ENCODE peak calls at places on chromosomes 4 and X, in six cellular contexts. G is GM12865, Y is transverse colon, T is HCT116, J is tibial nerve, K is DND-41. H is an unnamed sample.

GRCh38 chrX:37684426-37684825 is 1.2 kb upstream of the XK start:
- DNase-seq in G (no peak), Y (no peak), T (no peak), J (no peak), K (no peak), H (no peak)

GRCh38 chrX:109475174-109475891 is 6.6 kb downstream of the GUCY2F start:
- DNase-seq in G (peak), Y (no peak), T (peak), J (no peak), K (no peak), H (no peak)

GRCh38 chr4:98828801-98829200 is 100.1 kb downstream of the EIF4E start:
- DNase-seq in G (peak), Y (peak), T (peak), J (no peak), K (no peak), H (no peak)

GRCh38 chrX:48003758-48004457 is at the start of gene ZNF182:
- DNase-seq in G (peak), Y (peak), T (peak), J (peak), K (peak), H (peak)

GRCh38 chr4:139092271-139092670 is 76.7 kb downstream of the NOCT start:
- DNase-seq in G (no peak), Y (no peak), T (no peak), J (no peak), K (no peak), H (no peak)

GRCh38 chr4:186762865-186763264 is 39.2 kb upstream of the FAT1 start:
- DNase-seq in G (no peak), Y (no peak), T (no peak), J (no peak), K (no peak), H (no peak)

GRCh38 chr4:185165605-185166063 is 22.6 kb downstream of the SLC25A4 start:
- DNase-seq in G (peak), Y (no peak), T (no peak), J (no peak), K (peak), H (no peak)

GRCh38 chr4:13851541-13851940 is 224.0 kb upstream of the BOD1L1 start:
- DNase-seq in G (no peak), Y (no peak), T (no peak), J (no peak), K (no peak), H (no peak)

GRCh38 chr4:138802499-138802898 is 213.1 kb upstream of the NOCT start:
- DNase-seq in G (no peak), Y (no peak), T (no peak), J (no peak), K (no peak), H (no peak)

GRCh38 chr4:40684404-40684803 is 54.7 kb upstream of the RBM47 start:
- DNase-seq in G (no peak), Y (no peak), T (no peak), J (no peak), K (no peak), H (no peak)

GRCh38 chr4:90293320-90293719 is 166.1 kb downstream of the CCSER1 start:
- DNase-seq in G (peak), Y (no peak), T (no peak), J (no peak), K (no peak), H (no peak)

GRCh38 chr4:154982187-154983047 is 201.3 kb downstream of the RBM46 start:
- DNase-seq in G (peak), Y (peak), T (peak), J (peak), K (peak), H (no peak)

GRCh38 chrX:107429090-107429489 is 20.4 kb upstream of the FRMPD3 start:
- DNase-seq in G (peak), Y (peak), T (no peak), J (no peak), K (peak), H (no peak)

GRCh38 chr4:182267048-182267447 is 23.8 kb downstream of the TENM3 start:
- DNase-seq in G (no peak), Y (no peak), T (no peak), J (no peak), K (no peak), H (no peak)

GRCh38 chr4:156901871-156902270 is 69.7 kb downstream of the PDGFC start:
- DNase-seq in G (no peak), Y (no peak), T (no peak), J (no peak), K (no peak), H (no peak)

GRCh38 chrX:37678574-37678973 is 7.0 kb upstream of the XK start:
- DNase-seq in G (no peak), Y (no peak), T (no peak), J (no peak), K (no peak), H (no peak)

GRCh38 chr4:105741548-105741947 is 33.0 kb downstream of the GSTCD start:
- DNase-seq in G (no peak), Y (no peak), T (no peak), J (no peak), K (no peak), H (no peak)

GRCh38 chrX:63930140-63930539 is 145.1 kb upstream of the ARHGEF9 start:
- DNase-seq in G (no peak), Y (no peak), T (peak), J (no peak), K (peak), H (no peak)

GRCh38 chr4:148444296-148445070 is 2.3 kb upstream of the NR3C2 start:
- DNase-seq in G (peak), Y (peak), T (no peak), J (no peak), K (no peak), H (no peak)

GRCh38 chr4:845836-846251 is 19.9 kb upstream of the CPLX1 start:
- DNase-seq in G (no peak), Y (no peak), T (no peak), J (no peak), K (no peak), H (no peak)

GRCh38 chr4:30720656-30721352 is 635 bp downstream of the PCDH7 start:
- DNase-seq in G (no peak), Y (peak), T (no peak), J (no peak), K (no peak), H (no peak)

GRCh38 chrX:72273718-72274117 is 3.3 kb downstream of the RPS4X start:
- DNase-seq in G (no peak), Y (no peak), T (no peak), J (no peak), K (no peak), H (no peak)

GRCh38 chrX:116185163-116185562 is 14.6 kb downstream of the AGTR2 start:
- DNase-seq in G (no peak), Y (no peak), T (no peak), J (no peak), K (no peak), H (no peak)

GRCh38 chr4:6804082-6804752 is 21.7 kb downstream of the KIAA0232 start:
- DNase-seq in G (no peak), Y (peak), T (no peak), J (no peak), K (no peak), H (no peak)

GRCh38 chrX:47311857-47312774 is 58.3 kb upstream of the ZNF157 start:
- DNase-seq in G (peak), Y (peak), T (peak), J (peak), K (peak), H (peak)

DNA sequence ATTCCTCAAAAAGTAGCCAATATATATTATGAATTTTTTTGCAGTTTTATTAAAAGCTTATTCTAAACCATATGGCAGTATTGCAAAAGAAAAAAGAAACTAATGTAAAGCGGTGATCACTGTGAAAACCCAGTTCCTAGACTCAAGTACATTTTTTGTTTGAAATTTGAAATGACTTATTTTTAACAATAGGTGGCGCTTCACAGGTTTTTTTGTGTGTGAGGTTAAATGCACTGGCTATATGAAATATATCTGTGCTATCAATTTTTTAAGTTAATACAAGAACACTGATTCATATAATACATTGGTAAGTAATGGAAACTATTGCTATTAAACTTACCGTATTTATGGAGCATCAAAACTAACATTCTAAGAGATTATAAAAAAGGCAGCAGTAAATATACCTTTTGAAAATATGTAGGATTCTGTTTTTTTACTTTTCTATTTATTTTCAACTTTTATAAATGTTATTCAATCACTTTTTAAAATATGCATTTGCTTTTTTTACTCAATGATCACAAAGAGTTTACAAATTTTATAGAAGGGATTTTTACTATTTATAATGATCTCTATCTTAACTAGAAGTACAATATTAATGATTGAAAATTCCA is 5.6 kb upstream of the SPRY1 start:
- DNase-seq in G (peak), Y (no peak), T (peak), J (no peak), K (no peak), H (no peak)
- TF ChIP-seq CTCF in G (peak), Y (peak), T (peak), J (peak), K (peak), H (peak)

GRCh38 chrX:16212436-16212835 is 45.2 kb downstream of the MAGEB17 start:
- DNase-seq in G (peak), Y (no peak), T (peak), J (no peak), K (no peak), H (no peak)
- TF ChIP-seq CTCF in G (peak), Y (no peak), T (peak), J (no peak), K (no peak), H (peak)

GRCh38 chrX:139202742-139203410 is 327.7 kb upstream of the F9 start:
- DNase-seq in G (no peak), Y (no peak), T (no peak), J (no peak), K (no peak), H (no peak)
- TF ChIP-seq CTCF in G (no peak), Y (no peak), T (no peak), J (no peak), K (no peak), H (no peak)

GRCh38 chr4:15563871-15564270 is 91.3 kb downstream of the FBXL5 start:
- DNase-seq in G (no peak), Y (no peak), T (no peak), J (no peak), K (no peak), H (no peak)

GRCh38 chr4:15569746-15570145 is 85.4 kb downstream of the FBXL5 start:
- DNase-seq in G (no peak), Y (no peak), T (no peak), J (no peak), K (no peak), H (no peak)

GRCh38 chr4:15568814-15569213 is 86.3 kb downstream of the FBXL5 start:
- DNase-seq in G (no peak), Y (no peak), T (no peak), J (no peak), K (no peak), H (no peak)
- TF ChIP-seq CTCF in G (no peak), Y (no peak), T (no peak), J (no peak), K (no peak), H (no peak)